ENCODE peak calls at places on chromosome 14, in five cellular contexts. One of them, this sample, is unnamed.

GRCh38 chr14:23569443-23570151 is 2.0 kb upstream of the AP1G2 start:
- DNase-seq in GM23338: peak; percentile 90
- DNase-seq in esophagus muscularis mucosa: no peak
- DNase-seq in transverse colon: no peak
- DNase-seq in suprapubic skin: peak; percentile 62
- DNase-seq in this sample: no peak

GRCh38 chr14:59425322-59425945 is 39.7 kb downstream of the GPR135 start:
- DNase-seq in GM23338: peak; percentile 41
- DNase-seq in esophagus muscularis mucosa: no peak
- DNase-seq in transverse colon: no peak
- DNase-seq in suprapubic skin: no peak
- DNase-seq in this sample: no peak

GRCh38 chr14:51849095-51849494 is 11.3 kb upstream of the GNG2 start:
- DNase-seq in GM23338: no peak
- DNase-seq in esophagus muscularis mucosa: no peak
- DNase-seq in transverse colon: no peak
- DNase-seq in suprapubic skin: no peak
- DNase-seq in this sample: no peak

GRCh38 chr14:26820578-26820977 is 222.7 kb upstream of the NOVA1 start:
- DNase-seq in GM23338: no peak
- DNase-seq in esophagus muscularis mucosa: no peak
- DNase-seq in transverse colon: no peak
- DNase-seq in suprapubic skin: no peak
- DNase-seq in this sample: peak; percentile 53

GRCh38 chr14:89481167-89481566 is 64.1 kb upstream of the FOXN3 start:
- DNase-seq in GM23338: no peak
- DNase-seq in esophagus muscularis mucosa: no peak
- DNase-seq in transverse colon: no peak
- DNase-seq in suprapubic skin: peak; percentile 90
- DNase-seq in this sample: no peak

GRCh38 chr14:59363545-59364226 is 101.5 kb downstream of the GPR135 start:
- DNase-seq in GM23338: no peak
- DNase-seq in esophagus muscularis mucosa: no peak
- DNase-seq in transverse colon: no peak
- DNase-seq in suprapubic skin: no peak
- DNase-seq in this sample: peak; percentile 74

GRCh38 chr14:34722723-34723545 is 8.5 kb upstream of the CFL2 start:
- DNase-seq in GM23338: peak; percentile 69
- DNase-seq in esophagus muscularis mucosa: no peak
- DNase-seq in transverse colon: peak; percentile 27
- DNase-seq in suprapubic skin: no peak
- DNase-seq in this sample: peak; percentile 78

GRCh38 chr14:51442513-51443175 is 202.6 kb downstream of the TMX1 start:
- DNase-seq in GM23338: no peak
- DNase-seq in esophagus muscularis mucosa: peak; percentile 83
- DNase-seq in transverse colon: no peak
- DNase-seq in suprapubic skin: no peak
- DNase-seq in this sample: peak; percentile 86

GRCh38 chr14:69090187-69090789 is 62.6 kb downstream of the DCAF5 start:
- DNase-seq in GM23338: peak; percentile 71
- DNase-seq in esophagus muscularis mucosa: peak; percentile 4
- DNase-seq in transverse colon: peak; percentile 15
- DNase-seq in suprapubic skin: no peak
- DNase-seq in this sample: peak; percentile 59

GRCh38 chr14:93709249-93709648 is 79.0 kb downstream of the PRIMA1 start:
- DNase-seq in GM23338: no peak
- DNase-seq in esophagus muscularis mucosa: peak; percentile 82
- DNase-seq in transverse colon: no peak
- DNase-seq in suprapubic skin: no peak
- DNase-seq in this sample: no peak

GRCh38 chr14:100241279-100241678 is 2.3 kb downstream of the YY1 start:
- DNase-seq in GM23338: no peak
- DNase-seq in esophagus muscularis mucosa: no peak
- DNase-seq in transverse colon: no peak
- DNase-seq in suprapubic skin: no peak
- DNase-seq in this sample: peak; percentile 27

GRCh38 chr14:22699801-22700564 is 55.8 kb upstream of the OR6J1 start:
- DNase-seq in GM23338: no peak
- DNase-seq in esophagus muscularis mucosa: no peak
- DNase-seq in transverse colon: no peak
- DNase-seq in suprapubic skin: no peak
- DNase-seq in this sample: peak; percentile 80

GRCh38 chr14:52325632-52326031 is 11.5 kb downstream of the PTGER2 start:
- DNase-seq in GM23338: no peak
- DNase-seq in esophagus muscularis mucosa: no peak
- DNase-seq in transverse colon: no peak
- DNase-seq in suprapubic skin: no peak
- DNase-seq in this sample: no peak

GRCh38 chr14:78254911-78255431 is 84.8 kb downstream of the NRXN3 start:
- DNase-seq in GM23338: no peak
- DNase-seq in esophagus muscularis mucosa: no peak
- DNase-seq in transverse colon: no peak
- DNase-seq in suprapubic skin: no peak
- DNase-seq in this sample: no peak

DNA sequence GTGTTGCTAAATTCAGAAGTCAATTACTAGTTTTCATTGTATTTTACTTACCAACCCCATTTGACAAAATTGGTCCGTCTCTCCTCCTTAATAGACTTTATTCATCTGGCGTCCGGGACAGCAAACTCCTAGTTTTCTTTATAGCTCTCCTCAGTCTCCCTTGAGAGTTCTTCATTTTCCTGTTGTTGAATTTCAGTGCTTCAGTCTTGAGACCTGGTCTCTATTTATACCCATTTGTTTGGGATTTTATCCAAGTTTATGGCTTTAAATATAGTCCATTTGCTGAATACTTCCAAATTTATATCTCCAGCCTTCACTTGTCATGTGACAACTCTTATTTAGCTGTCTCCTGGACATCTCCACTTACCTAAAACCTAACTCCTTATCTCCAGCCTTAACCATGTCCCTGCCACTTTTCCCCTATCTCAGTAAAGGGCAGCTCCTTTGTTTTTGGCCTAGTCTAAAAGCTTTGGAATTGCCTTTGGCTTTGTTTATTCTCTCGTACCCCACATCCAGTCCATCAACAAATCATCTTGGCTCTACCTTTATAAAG is 23.5 kb downstream of the KTN1 start:
- DNase-seq in GM23338: no peak
- DNase-seq in esophagus muscularis mucosa: no peak
- DNase-seq in transverse colon: no peak
- DNase-seq in suprapubic skin: no peak
- DNase-seq in this sample: no peak
- TF ChIP-seq POLR2AphosphoS5 in GM23338: no peak
- TF ChIP-seq POLR2AphosphoS5 in esophagus muscularis mucosa: no peak
- TF ChIP-seq POLR2AphosphoS5 in transverse colon: no peak
- TF ChIP-seq POLR2AphosphoS5 in suprapubic skin: no peak
- TF ChIP-seq POLR2AphosphoS5 in this sample: no peak

GRCh38 chr14:48792376-48793024 is 793.7 kb downstream of the RPS29 start:
- DNase-seq in GM23338: peak; percentile 4
- DNase-seq in esophagus muscularis mucosa: no peak
- DNase-seq in transverse colon: no peak
- DNase-seq in suprapubic skin: no peak
- DNase-seq in this sample: no peak

DNA sequence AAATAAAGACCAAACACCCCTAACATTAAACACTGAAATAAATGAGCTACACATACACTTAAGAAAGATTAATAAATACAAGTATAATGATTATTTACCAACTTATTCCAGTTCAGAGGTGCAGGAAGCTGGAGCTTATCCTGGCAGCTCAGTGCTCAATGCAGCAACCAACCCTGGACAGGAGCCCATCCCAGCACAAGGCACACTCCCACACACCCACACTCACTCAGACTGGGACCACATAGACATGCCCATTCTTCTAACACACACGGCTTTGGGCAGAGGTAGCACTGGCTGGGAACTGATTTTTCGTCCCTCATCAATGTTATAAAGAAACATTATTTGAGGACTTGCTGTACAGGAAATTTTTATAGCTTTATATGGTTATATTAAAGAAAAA is 797.4 kb downstream of the RPS29 start:
- DNase-seq in GM23338: no peak
- DNase-seq in esophagus muscularis mucosa: no peak
- DNase-seq in transverse colon: no peak
- DNase-seq in suprapubic skin: no peak
- DNase-seq in this sample: no peak
- TF ChIP-seq CTCF in GM23338: no peak
- TF ChIP-seq CTCF in esophagus muscularis mucosa: no peak
- TF ChIP-seq CTCF in transverse colon: no peak
- TF ChIP-seq CTCF in suprapubic skin: no peak
- TF ChIP-seq CTCF in this sample: no peak

GRCh38 chr14:71521238-71521637 is 411.0 kb upstream of the RGS6 start:
- DNase-seq in GM23338: no peak
- DNase-seq in esophagus muscularis mucosa: no peak
- DNase-seq in transverse colon: no peak
- DNase-seq in suprapubic skin: no peak
- DNase-seq in this sample: no peak

GRCh38 chr14:71511152-71511551 is 421.1 kb upstream of the RGS6 start:
- DNase-seq in GM23338: no peak
- DNase-seq in esophagus muscularis mucosa: no peak
- DNase-seq in transverse colon: no peak
- DNase-seq in suprapubic skin: no peak
- DNase-seq in this sample: no peak

GRCh38 chr14:71515520-71515919 is 416.7 kb upstream of the RGS6 start:
- DNase-seq in GM23338: no peak
- DNase-seq in esophagus muscularis mucosa: no peak
- DNase-seq in transverse colon: no peak
- DNase-seq in suprapubic skin: no peak
- DNase-seq in this sample: no peak
- TF ChIP-seq POLR2AphosphoS5 in GM23338: no peak
- TF ChIP-seq POLR2AphosphoS5 in esophagus muscularis mucosa: no peak
- TF ChIP-seq POLR2AphosphoS5 in transverse colon: no peak
- TF ChIP-seq POLR2AphosphoS5 in suprapubic skin: no peak
- TF ChIP-seq POLR2AphosphoS5 in this sample: no peak

DNA sequence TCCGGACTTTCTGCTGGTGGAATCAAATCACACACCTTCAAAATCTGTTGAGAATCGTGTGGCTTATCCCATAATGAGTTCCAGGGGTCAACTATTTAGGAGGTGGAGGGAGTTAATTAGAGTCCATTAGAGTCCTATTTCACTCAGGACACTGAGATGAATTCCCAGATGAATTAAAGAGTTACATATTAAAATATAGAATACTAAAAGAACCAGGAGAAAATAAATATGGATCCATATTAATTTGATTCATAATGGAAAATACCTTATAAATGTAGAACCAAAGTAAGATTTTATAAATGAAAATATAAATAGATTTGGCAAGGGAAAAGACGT is 44.6 kb upstream of the C14orf132 start:
- DNase-seq in GM23338: no peak
- DNase-seq in esophagus muscularis mucosa: no peak
- DNase-seq in transverse colon: no peak
- DNase-seq in suprapubic skin: no peak
- DNase-seq in this sample: no peak
- TF ChIP-seq CTCF in GM23338: no peak
- TF ChIP-seq CTCF in esophagus muscularis mucosa: no peak
- TF ChIP-seq CTCF in transverse colon: no peak
- TF ChIP-seq CTCF in suprapubic skin: no peak
- TF ChIP-seq CTCF in this sample: no peak

GRCh38 chr14:56206576-56206975 is 88.4 kb downstream of the PELI2 start:
- DNase-seq in GM23338: no peak
- DNase-seq in esophagus muscularis mucosa: no peak
- DNase-seq in transverse colon: no peak
- DNase-seq in suprapubic skin: no peak
- DNase-seq in this sample: peak; percentile 67

GRCh38 chr14:56202256-56202655 is 84.0 kb downstream of the PELI2 start:
- DNase-seq in GM23338: no peak
- DNase-seq in esophagus muscularis mucosa: no peak
- DNase-seq in transverse colon: no peak
- DNase-seq in suprapubic skin: no peak
- DNase-seq in this sample: no peak

GRCh38 chr14:56207626-56208297 is 89.6 kb downstream of the PELI2 start:
- DNase-seq in GM23338: no peak
- DNase-seq in esophagus muscularis mucosa: no peak
- DNase-seq in transverse colon: peak; percentile 33
- DNase-seq in suprapubic skin: no peak
- DNase-seq in this sample: no peak

GRCh38 chr14:56208520-56208919 is 90.3 kb downstream of the PELI2 start:
- DNase-seq in GM23338: no peak
- DNase-seq in esophagus muscularis mucosa: no peak
- DNase-seq in transverse colon: no peak
- DNase-seq in suprapubic skin: no peak
- DNase-seq in this sample: no peak

GRCh38 chr14:56205906-56206305 is 87.7 kb downstream of the PELI2 start:
- DNase-seq in GM23338: no peak
- DNase-seq in esophagus muscularis mucosa: no peak
- DNase-seq in transverse colon: no peak
- DNase-seq in suprapubic skin: no peak
- DNase-seq in this sample: peak; percentile 14
- TF ChIP-seq POLR2AphosphoS5 in GM23338: no peak
- TF ChIP-seq POLR2AphosphoS5 in esophagus muscularis mucosa: no peak
- TF ChIP-seq POLR2AphosphoS5 in transverse colon: no peak
- TF ChIP-seq POLR2AphosphoS5 in suprapubic skin: no peak
- TF ChIP-seq POLR2AphosphoS5 in this sample: no peak

This sample was measured in endothelial cell of umbilical vein.